ENCODE peak calls at places on chromosomes 11 and 22, in ten cellular contexts. X is Calu3; R is brain microvascular endothelial cell; A is GDM1; J is activated T-helper 1 cell treated with anti-CD3 and anti-CD28 coated beads, Interleukin-12 subunit alpha, Interleukin-12 subunit beta, Interleukin-2, Interleukin-4 antibody, amounts not matched to agents 30 ng/mL and 10 ng/mL and 1 ng/mL, durations not matched to agents 14 hours and 24 hours and 36 hours; G is posterior vena cava; I is EL; Z is neuronal stem cell; L is activated CD4-positive, alpha-beta T cell treated with anti-CD3 and anti-CD28 coated beads, Interleukin-2, amount 50 U/mL, for 1 hour; P is AG09319. N is an unnamed sample.

GRCh38 chr11:121810291-121810690 is 305.7 kb downstream of the BLID start:
- DNase-seq in X (no peak), R (peak), A (no peak), J (no peak), G (no peak), I (peak), Z (no peak), L (no peak), P (no peak), N (no peak)

GRCh38 chr11:103397369-103397768 is 288.1 kb downstream of the DYNC2H1 start:
- DNase-seq in X (no peak), R (no peak), A (no peak), J (no peak), G (no peak), I (no peak), Z (no peak), L (no peak), P (no peak), N (no peak)

GRCh38 chr22:31259798-31260473 is 32.4 kb downstream of the PIK3IP1 start:
- DNase-seq in X (no peak), R (no peak), A (no peak), J (no peak), G (no peak), I (no peak), Z (no peak), L (no peak), P (no peak), N (no peak)

GRCh38 chr11:93249437-93250210 is 51.8 kb upstream of the SLC36A4 start:
- DNase-seq in X (no peak), R (no peak), A (no peak), J (no peak), G (no peak), I (no peak), Z (no peak), L (no peak), P (no peak), N (no peak)

GRCh38 chr22:46734830-46735453 is 3.1 kb downstream of the CERK start:
- DNase-seq in X (no peak), R (no peak), A (peak), J (peak), G (peak), I (no peak), Z (no peak), L (peak), P (no peak), N (peak)

GRCh38 chr22:46027219-46028068 is 50.5 kb upstream of the WNT7B start:
- DNase-seq in X (peak), R (no peak), A (no peak), J (no peak), G (peak), I (no peak), Z (no peak), L (no peak), P (no peak), N (peak)

GRCh38 chr11:61682093-61682732 is 2.0 kb downstream of the DAGLA start:
- DNase-seq in X (peak), R (peak), A (no peak), J (no peak), G (peak), I (peak), Z (no peak), L (no peak), P (no peak), N (no peak)

GRCh38 chr11:33257160-33257896 is at the start of gene HIPK3:
- DNase-seq in X (peak), R (peak), A (peak), J (peak), G (peak), I (peak), Z (peak), L (peak), P (peak), N (peak)

GRCh38 chr22:30420401-30421178 is 5.0 kb upstream of the MTFP1 start:
- DNase-seq in X (peak), R (peak), A (no peak), J (no peak), G (no peak), I (peak), Z (no peak), L (no peak), P (peak), N (no peak)

GRCh38 chr22:24486501-24486921 is 8.6 kb upstream of the UPB1 start:
- DNase-seq in X (no peak), R (peak), A (no peak), J (peak), G (no peak), I (peak), Z (no peak), L (no peak), P (no peak), N (no peak)

GRCh38 chr11:61545341-61545740 is 35.5 kb downstream of the SYT7 start:
- DNase-seq in X (no peak), R (peak), A (no peak), J (no peak), G (no peak), I (no peak), Z (no peak), L (no peak), P (no peak), N (no peak)

GRCh38 chr11:59801981-59802638 is 8.5 kb downstream of the MRPL16 start:
- DNase-seq in X (no peak), R (peak), A (no peak), J (no peak), G (no peak), I (no peak), Z (peak), L (no peak), P (no peak), N (peak)

GRCh38 chr22:50702821-50703725 is 30.4 kb downstream of the SHANK3 start:
- DNase-seq in X (no peak), R (no peak), A (no peak), J (no peak), G (peak), I (no peak), Z (no peak), L (no peak), P (no peak), N (peak)

GRCh38 chr11:65851811-65852507 is 6.0 kb downstream of the CFL1 start:
- DNase-seq in X (no peak), R (no peak), A (no peak), J (no peak), G (peak), I (peak), Z (no peak), L (no peak), P (no peak), N (no peak)

GRCh38 chr11:101866619-101867491 is 48.0 kb upstream of the CEP126 start:
- DNase-seq in X (peak), R (peak), A (no peak), J (no peak), G (no peak), I (peak), Z (no peak), L (no peak), P (no peak), N (no peak)

GRCh38 chr22:31826443-31826842 is 72.6 kb downstream of the DEPDC5 start:
- DNase-seq in X (no peak), R (no peak), A (no peak), J (no peak), G (no peak), I (no peak), Z (no peak), L (no peak), P (no peak), N (no peak)

GRCh38 chr22:19359554-19360299 is 68.2 kb upstream of the CLTCL1 start:
- DNase-seq in X (no peak), R (no peak), A (no peak), J (no peak), G (no peak), I (no peak), Z (no peak), L (no peak), P (no peak), N (no peak)

GRCh38 chr22:29096736-29097669 is 24.2 kb downstream of the KREMEN1 start:
- DNase-seq in X (no peak), R (no peak), A (no peak), J (no peak), G (no peak), I (no peak), Z (no peak), L (no peak), P (no peak), N (no peak)

GRCh38 chr11:128291043-128291442 is 296.3 kb downstream of the ETS1 start:
- DNase-seq in X (no peak), R (no peak), A (no peak), J (no peak), G (no peak), I (no peak), Z (no peak), L (no peak), P (no peak), N (no peak)

GRCh38 chr22:42171417-42171816 is 40.8 kb upstream of the CYP2D6 start:
- DNase-seq in X (no peak), R (no peak), A (no peak), J (no peak), G (no peak), I (no peak), Z (no peak), L (no peak), P (no peak), N (no peak)

GRCh38 chr11:10375280-10376048 is 70.6 kb downstream of the ADM start:
- DNase-seq in X (no peak), R (peak), A (no peak), J (no peak), G (no peak), I (peak), Z (no peak), L (no peak), P (peak), N (no peak)

GRCh38 chr11:2844996-2845395 is 40.6 kb downstream of the CDKN1C start:
- DNase-seq in X (no peak), R (no peak), A (no peak), J (no peak), G (no peak), I (no peak), Z (no peak), L (no peak), P (no peak), N (no peak)

GRCh38 chr11:36408476-36409136 is 101.5 kb downstream of the TRAF6 start:
- DNase-seq in X (no peak), R (no peak), A (no peak), J (no peak), G (no peak), I (no peak), Z (no peak), L (no peak), P (no peak), N (no peak)

GRCh38 chr11:93784935-93785360 is 866 bp downstream of the MED17 start:
- DNase-seq in X (no peak), R (no peak), A (no peak), J (no peak), G (no peak), I (peak), Z (no peak), L (no peak), P (no peak), N (no peak)

GRCh38 chr22:24444729-24445466 is 17.5 kb downstream of the ADORA2A start:
- DNase-seq in X (no peak), R (no peak), A (no peak), J (no peak), G (peak), I (no peak), Z (no peak), L (no peak), P (no peak), N (no peak)

GRCh38 chr22:36860821-36861659 is at the start of gene NCF4:
- DNase-seq in X (no peak), R (no peak), A (peak), J (peak), G (peak), I (no peak), Z (no peak), L (no peak), P (no peak), N (peak)

GRCh38 chr22:42889290-42889689 is 32.2 kb upstream of the ARFGAP3 start:
- DNase-seq in X (no peak), R (no peak), A (peak), J (no peak), G (no peak), I (no peak), Z (no peak), L (no peak), P (no peak), N (no peak)

GRCh38 chr11:125950178-125950490 is 4.3 kb downstream of the VSIG10L2 start:
- DNase-seq in X (no peak), R (no peak), A (no peak), J (no peak), G (peak), I (no peak), Z (no peak), L (no peak), P (no peak), N (no peak)

GRCh38 chr11:120013325-120014250 is 124.3 kb downstream of the TRIM29 start:
- DNase-seq in X (peak), R (no peak), A (no peak), J (no peak), G (peak), I (no peak), Z (peak), L (no peak), P (no peak), N (no peak)

GRCh38 chr11:43943357-43943930 is 1.0 kb downstream of the C11orf96 start:
- DNase-seq in X (no peak), R (peak), A (no peak), J (no peak), G (peak), I (no peak), Z (no peak), L (no peak), P (no peak), N (peak)

GRCh38 chr11:96012086-96012824 is 88.3 kb upstream of the MTMR2 start:
- DNase-seq in X (peak), R (peak), A (no peak), J (peak), G (no peak), I (peak), Z (peak), L (peak), P (peak), N (no peak)

GRCh38 chr11:92941676-92942571 is 27.5 kb upstream of the MTNR1B start:
- DNase-seq in X (peak), R (peak), A (peak), J (no peak), G (no peak), I (peak), Z (peak), L (no peak), P (peak), N (no peak)

GRCh38 chr22:33605686-33606085 is 314.6 kb downstream of the LARGE1 start:
- DNase-seq in X (no peak), R (no peak), A (no peak), J (no peak), G (no peak), I (no peak), Z (peak), L (no peak), P (no peak), N (no peak)

GRCh38 chr11:129613076-129613475 is 202.6 kb upstream of the TMEM45B start:
- DNase-seq in X (no peak), R (peak), A (no peak), J (no peak), G (no peak), I (no peak), Z (no peak), L (no peak), P (no peak), N (no peak)

GRCh38 chr11:32385998-32386397 is 49.3 kb downstream of the WT1 start:
- DNase-seq in X (peak), R (peak), A (peak), J (no peak), G (no peak), I (peak), Z (peak), L (no peak), P (no peak), N (no peak)

GRCh38 chr11:2796508-2797180 is 88.9 kb downstream of the CDKN1C start:
- DNase-seq in X (no peak), R (no peak), A (no peak), J (no peak), G (peak), I (no peak), Z (no peak), L (no peak), P (no peak), N (peak)

GRCh38 chr11:43923327-43924111 is 18.9 kb upstream of the C11orf96 start:
- DNase-seq in X (no peak), R (peak), A (no peak), J (no peak), G (peak), I (peak), Z (no peak), L (no peak), P (no peak), N (peak)

GRCh38 chr22:17749605-17750395 is 24.5 kb downstream of the BID start:
- DNase-seq in X (no peak), R (no peak), A (no peak), J (no peak), G (peak), I (no peak), Z (no peak), L (no peak), P (no peak), N (no peak)

N was measured in aorta.